ENCODE peak calls at places on chromosome 1, in eight cellular contexts. O is stomach, G is GM23338, M is K562, P is suprapubic skin, V is prostate gland, X is breast epithelium, T is endothelial cell of umbilical vein. E is an unnamed sample.
A peak's percentile ranks its signal among the peaks of the same experiment; 100 is the strongest.

GRCh38 chr1:15825800-15826199 is 18.4 kb upstream of the UQCRHL start:
- DNase-seq in O (no peak), G (no peak), M (no peak), P (no peak), V (no peak), X (no peak), T (no peak), E (no peak)

GRCh38 chr1:230139741-230140140 is 72.7 kb downstream of the GALNT2 start:
- DNase-seq in O (no peak), G (no peak), M (no peak), P (no peak), V (no peak), X (no peak), T (no peak), E (no peak)

GRCh38 chr1:8027748-8028631 is 1.9 kb upstream of the ERRFI1 start:
- DNase-seq in O (no peak), G (no peak), M (no peak), P (no peak), V (no peak), X (no peak), T (peak; percentile 85), E (no peak)

GRCh38 chr1:230208619-230209261 is 141.7 kb downstream of the GALNT2 start:
- DNase-seq in O (no peak), G (no peak), M (no peak), P (no peak), V (no peak), X (no peak), T (no peak), E (no peak)

GRCh38 chr1:184930645-184931044 is 43.7 kb downstream of the NIBAN1 start:
- DNase-seq in O (no peak), G (no peak), M (no peak), P (no peak), V (no peak), X (no peak), T (no peak), E (no peak)

GRCh38 chr1:30731806-30732276 is 8.5 kb upstream of the MATN1 start:
- DNase-seq in O (no peak), G (no peak), M (peak; percentile 88), P (no peak), V (no peak), X (no peak), T (no peak), E (no peak)

GRCh38 chr1:53438427-53439336 is 20.5 kb upstream of the DMRTB1 start:
- DNase-seq in O (no peak), G (no peak), M (no peak), P (no peak), V (no peak), X (no peak), T (no peak), E (no peak)

GRCh38 chr1:67460648-67461500 is 30.7 kb upstream of the SERBP1 start:
- DNase-seq in O (peak; percentile 32), G (peak; percentile 42), M (no peak), P (no peak), V (no peak), X (no peak), T (no peak), E (no peak)

GRCh38 chr1:58620259-58620658 is 43.2 kb upstream of the TACSTD2 start:
- DNase-seq in O (peak; percentile 71), G (peak; percentile 45), M (no peak), P (no peak), V (peak; percentile 87), X (peak; percentile 58), T (no peak), E (no peak)

GRCh38 chr1:58620926-58621325 is 43.9 kb upstream of the TACSTD2 start:
- DNase-seq in O (no peak), G (no peak), M (peak; percentile 11), P (no peak), V (no peak), X (no peak), T (no peak), E (no peak)

GRCh38 chr1:58619286-58620054 is 42.4 kb upstream of the TACSTD2 start:
- DNase-seq in O (peak; percentile 43), G (peak; percentile 22), M (no peak), P (no peak), V (peak; percentile 58), X (no peak), T (peak; percentile 83), E (no peak)

GRCh38 chr1:58621375-58621774 is 44.3 kb upstream of the TACSTD2 start:
- DNase-seq in O (no peak), G (no peak), M (no peak), P (no peak), V (no peak), X (no peak), T (no peak), E (no peak)

DNA sequence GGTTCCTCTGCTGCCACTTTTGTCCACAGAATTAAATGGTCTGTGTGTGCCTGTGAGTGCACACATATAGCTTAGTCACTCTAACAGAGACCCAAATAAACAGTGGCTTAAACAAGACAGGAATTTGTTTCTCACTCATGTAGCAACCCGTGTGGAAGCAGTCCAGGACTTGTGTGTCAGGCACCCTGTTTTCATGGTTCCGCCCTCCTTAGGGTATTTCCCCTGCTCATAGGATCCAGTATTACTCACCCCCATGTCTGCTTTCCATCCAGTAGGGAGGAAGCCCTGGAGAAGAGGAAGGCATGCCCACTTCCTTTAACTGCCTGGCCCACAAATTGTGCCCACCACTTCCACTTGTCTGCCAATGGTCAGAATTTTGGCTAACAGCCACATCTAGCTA is 41.3 kb upstream of the TACSTD2 start:
- DNase-seq in O (peak; percentile 70), G (no peak), M (no peak), P (peak; percentile 75), V (peak; percentile 54), X (peak; percentile 65), T (peak; percentile 96), E (no peak)
- TF ChIP-seq POLR2AphosphoS5 in O (peak; percentile 42), G (no peak), M (no peak), P (no peak), V (peak; percentile 31), X (peak; percentile 24), T (no peak), E (no peak)

DNA sequence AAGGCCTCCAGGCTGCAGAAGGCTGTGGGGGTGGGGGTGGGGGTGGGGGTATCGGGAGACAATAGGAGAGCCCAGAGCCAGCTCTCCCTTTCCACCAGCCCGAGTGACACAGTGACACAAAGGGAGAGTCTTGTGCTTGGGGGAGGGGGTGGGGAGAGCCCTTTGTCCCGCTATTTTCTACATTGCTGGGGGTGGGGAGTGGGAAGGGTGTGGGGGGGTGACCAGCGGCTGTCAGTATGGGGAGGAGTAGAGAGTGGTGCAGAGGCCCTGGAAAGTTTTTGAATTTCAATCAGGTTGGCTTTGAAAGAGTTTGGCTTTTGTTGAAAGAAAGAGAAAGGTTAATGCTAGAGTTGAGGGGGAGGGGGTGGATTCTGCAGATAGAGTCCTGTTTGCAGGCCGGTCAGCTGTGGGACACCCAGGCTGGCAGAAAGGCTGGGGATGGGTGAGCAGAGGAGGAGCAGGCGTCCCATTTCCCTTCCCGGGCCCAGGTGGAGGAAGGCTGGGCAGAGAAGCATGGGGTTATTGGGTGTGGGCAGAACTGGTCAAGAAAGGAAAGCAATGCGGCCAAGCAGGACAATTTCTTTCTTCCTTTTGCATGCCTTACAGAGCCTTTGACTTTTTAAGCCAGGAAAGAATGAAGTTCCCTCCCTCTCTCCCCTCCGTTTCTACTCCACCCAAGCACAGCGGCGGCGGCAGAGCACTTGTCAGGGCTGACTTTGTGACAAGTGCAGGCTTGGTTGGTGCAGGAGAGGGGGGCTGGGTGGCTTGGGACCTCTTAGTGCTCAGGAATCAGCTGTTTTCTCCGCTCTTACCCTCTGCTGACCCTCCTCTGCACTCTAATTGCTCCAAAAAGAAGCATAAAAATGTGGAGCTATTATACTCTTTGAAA is 96.2 kb downstream of the RNF220 start:
- DNase-seq in O (no peak), G (peak; percentile 78), M (no peak), P (no peak), V (no peak), X (no peak), T (no peak), E (no peak)
- H3K4me3 ChIP-seq in O (no peak overlapping the region), G (peak overlapping the region; percentile 64), M (no peak overlapping the region), P (no peak overlapping the region), V (no peak overlapping the region), X (peak overlapping the region; percentile 9), T (no peak overlapping the region), E (no peak overlapping the region)

GRCh38 chr1:205449750-205450443 is 5.9 kb downstream of the BLACAT1 start:
- DNase-seq in O (peak; percentile 48), G (peak; percentile 82), M (peak; percentile 89), P (no peak), V (peak; percentile 23), X (no peak), T (no peak), E (no peak)
- TF ChIP-seq POLR2AphosphoS5 in O (no peak), G (no peak), M (no peak), P (no peak), V (no peak), X (no peak), T (no peak), E (no peak)

DNA sequence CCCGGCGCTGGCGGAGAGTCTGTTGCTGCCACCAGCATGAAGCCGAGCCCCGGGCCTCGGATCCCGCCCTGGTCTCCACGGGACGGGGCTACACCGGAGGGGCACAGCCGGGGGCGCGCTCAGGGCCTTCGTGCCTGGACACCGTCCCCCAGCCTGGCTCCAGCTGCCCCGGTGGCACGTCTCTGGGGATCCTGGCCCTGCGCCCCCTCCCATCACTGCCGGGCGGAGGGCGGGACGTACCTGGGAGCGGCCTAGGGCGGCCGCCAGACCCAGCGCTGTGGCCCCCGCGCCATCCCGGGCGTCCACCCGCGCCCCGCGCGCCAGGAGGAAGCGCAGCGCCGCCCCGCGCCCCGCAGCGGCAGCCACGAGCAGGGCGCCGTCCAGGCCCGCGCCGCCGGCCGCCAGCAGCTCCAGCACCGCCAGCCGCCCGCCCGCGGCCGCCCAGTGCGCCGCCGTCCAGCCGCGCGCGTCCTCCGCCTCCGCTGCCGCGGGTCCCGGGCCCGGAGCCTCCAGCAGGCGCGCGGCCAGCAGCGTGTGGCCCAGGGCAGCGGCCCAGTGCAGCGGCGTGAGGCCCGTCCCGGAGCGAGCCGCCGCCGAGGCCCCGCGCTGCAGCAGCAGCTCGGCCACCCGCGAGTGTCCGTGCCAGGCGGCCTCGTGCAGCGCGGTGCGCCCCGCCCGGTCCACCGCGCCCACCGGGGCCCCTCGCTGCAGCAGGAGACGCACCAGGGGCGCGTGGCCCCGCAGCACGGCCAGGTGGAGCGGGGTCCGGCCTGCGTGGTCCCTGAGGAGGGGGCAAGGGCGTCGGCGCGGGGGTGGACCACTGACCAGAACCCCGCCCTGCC is 1.0 kb downstream of the ANKRD65 start:
- DNase-seq in O (no peak), G (peak; percentile 63), M (no peak), P (no peak), V (no peak), X (no peak), T (no peak), E (no peak)
- H3K4me3 ChIP-seq in O (peak overlapping the region; percentile 50), G (peak overlapping the region; percentile 50), M (no peak overlapping the region), P (peak overlapping the region; percentile 54), V (peak overlapping the region; percentile 41), X (peak overlapping the region; percentile 75), T (peak overlapping the region; percentile 21), E (no peak overlapping the region)

GRCh38 chr1:84117868-84118267 is 26.2 kb upstream of the PRKACB start:
- DNase-seq in O (no peak), G (peak; percentile 14), M (no peak), P (no peak), V (no peak), X (no peak), T (no peak), E (no peak)
- TF ChIP-seq POLR2AphosphoS5 in O (no peak), G (no peak), M (no peak), P (no peak), V (no peak), X (no peak), T (no peak), E (no peak)

DNA sequence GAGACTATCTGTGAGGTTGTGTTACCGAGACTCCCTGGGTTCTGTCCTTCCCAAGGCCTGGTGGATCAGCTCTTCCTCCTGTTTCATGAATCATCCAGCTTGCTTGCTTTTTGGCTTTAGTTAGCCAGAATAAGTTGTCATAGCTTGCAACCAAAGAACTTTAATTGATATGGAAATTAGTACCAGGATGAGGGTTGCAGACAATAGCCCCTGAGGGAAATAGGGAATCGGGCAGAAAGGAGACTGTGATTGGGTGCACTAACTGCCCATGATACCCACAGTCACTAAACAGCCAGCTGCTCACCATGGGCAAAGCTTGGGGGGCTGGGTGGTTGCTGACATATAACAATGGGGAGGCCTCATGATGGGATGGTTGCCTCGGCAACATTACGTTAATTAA is 17.7 kb upstream of the PLA2G2E start:
- DNase-seq in O (no peak), G (no peak), M (no peak), P (no peak), V (no peak), X (no peak), T (no peak), E (no peak)
- H3K4me3 ChIP-seq in O (no peak overlapping the region), G (no peak overlapping the region), M (no peak overlapping the region), P (no peak overlapping the region), V (no peak overlapping the region), X (no peak overlapping the region), T (no peak overlapping the region), E (no peak overlapping the region)